ENCODE peak calls at places on chromosomes 1 and 21, in eight cellular contexts. W, H, A, J, V, F, G and Q are unnamed samples.

GRCh38 chr1:23951646-23952095 is 8.0 kb upstream of the PNRC2 start:
- DNase-seq in W (peak; percentile 65), H (no peak), A (no peak), J (no peak), V (no peak), F (no peak), G (peak; percentile 85), Q (no peak)

GRCh38 chr1:55081188-55081904 is 42.0 kb downstream of the PCSK9 start:
- DNase-seq in W (peak; percentile 76), H (no peak), A (peak; percentile 44), J (no peak), V (no peak), F (no peak), G (peak; percentile 83), Q (no peak)

GRCh38 chr1:179178965-179179364 is 50.5 kb downstream of the ABL2 start:
- DNase-seq in W (peak; percentile 73), H (no peak), A (no peak), J (no peak), V (no peak), F (no peak), G (peak; percentile 66), Q (no peak)

GRCh38 chr1:31497601-31498000 is 78.7 kb upstream of the TINAGL1 start:
- DNase-seq in W (no peak), H (no peak), A (no peak), J (no peak), V (no peak), F (no peak), G (peak; percentile 77), Q (no peak)

GRCh38 chr1:243510928-243511327 is 255.1 kb downstream of the SDCCAG8 start:
- DNase-seq in W (no peak), H (no peak), A (no peak), J (no peak), V (no peak), F (no peak), G (no peak), Q (no peak)

GRCh38 chr1:204169871-204170270 is 3.7 kb upstream of the REN start:
- DNase-seq in W (no peak), H (no peak), A (no peak), J (no peak), V (no peak), F (no peak), G (no peak), Q (no peak)

GRCh38 chr1:81867235-81867634 is 66.5 kb downstream of the ADGRL2 start:
- DNase-seq in W (no peak), H (no peak), A (no peak), J (no peak), V (no peak), F (no peak), G (peak; percentile 6), Q (no peak)

GRCh38 chr1:28745653-28746173 is 9.0 kb downstream of the YTHDF2 start:
- DNase-seq in W (no peak), H (no peak), A (no peak), J (no peak), V (no peak), F (no peak), G (no peak), Q (no peak)

GRCh38 chr1:111204211-111204883 is 3.9 kb upstream of the DENND2D start:
- DNase-seq in W (peak; percentile 20), H (no peak), A (no peak), J (peak; percentile 78), V (peak; percentile 89), F (peak; percentile 95), G (no peak), Q (no peak)

GRCh38 chr1:119288751-119289150 is 79.8 kb upstream of the HAO2 start:
- DNase-seq in W (no peak), H (no peak), A (no peak), J (no peak), V (no peak), F (no peak), G (no peak), Q (no peak)

GRCh38 chr1:152347116-152347728 is 12.6 kb downstream of the FLG2 start:
- DNase-seq in W (peak; percentile 45), H (no peak), A (peak; percentile 84), J (no peak), V (no peak), F (peak; percentile 62), G (peak; percentile 67), Q (no peak)

GRCh38 chr1:8463144-8463927 is 145.4 kb downstream of the SLC45A1 start:
- DNase-seq in W (no peak), H (no peak), A (no peak), J (no peak), V (no peak), F (no peak), G (peak; percentile 88), Q (no peak)

GRCh38 chr1:154765970-154766369 is 104.1 kb downstream of the KCNN3 start:
- DNase-seq in W (peak; percentile 58), H (no peak), A (no peak), J (peak; percentile 10), V (no peak), F (no peak), G (peak; percentile 49), Q (no peak)

GRCh38 chr1:231139659-231140650 is 21.9 kb upstream of the TRIM67 start:
- DNase-seq in W (peak; percentile 91), H (no peak), A (no peak), J (no peak), V (no peak), F (no peak), G (peak; percentile 99), Q (no peak)

GRCh38 chr1:15427280-15427666 is 11.0 kb upstream of the CTRC start:
- DNase-seq in W (no peak), H (no peak), A (no peak), J (no peak), V (no peak), F (no peak), G (no peak), Q (no peak)

GRCh38 chr1:25565188-25565591 is 21.8 kb downstream of the LDLRAP1 start:
- DNase-seq in W (no peak), H (no peak), A (no peak), J (no peak), V (no peak), F (no peak), G (no peak), Q (no peak)

GRCh38 chr1:94596260-94596659 is 54.7 kb upstream of the F3 start:
- DNase-seq in W (no peak), H (no peak), A (no peak), J (no peak), V (no peak), F (no peak), G (no peak), Q (no peak)

GRCh38 chr21:42390193-42390592 is 5.7 kb downstream of the TMPRSS3 start:
- DNase-seq in W (no peak), H (no peak), A (no peak), J (no peak), V (no peak), F (no peak), G (no peak), Q (no peak)

GRCh38 chr1:24996983-24997893 is 67.2 kb upstream of the RUNX3 start:
- DNase-seq in W (no peak), H (no peak), A (no peak), J (peak; percentile 38), V (no peak), F (peak; percentile 80), G (no peak), Q (no peak)

GRCh38 chr1:24252185-24252584 is 65.1 kb upstream of the IFNLR1 start:
- DNase-seq in W (no peak), H (no peak), A (no peak), J (no peak), V (no peak), F (no peak), G (no peak), Q (no peak)

GRCh38 chr1:219535021-219535420 is 77.9 kb downstream of the ZC3H11B start:
- DNase-seq in W (peak; percentile 44), H (no peak), A (no peak), J (no peak), V (no peak), F (no peak), G (no peak), Q (no peak)

GRCh38 chr21:34221331-34222030 is 142.3 kb upstream of the KCNE2 start:
- DNase-seq in W (no peak), H (no peak), A (no peak), J (no peak), V (no peak), F (no peak), G (no peak), Q (no peak)

GRCh38 chr1:47903723-47904122 is 93.5 kb downstream of the TRABD2B start:
- DNase-seq in W (no peak), H (no peak), A (no peak), J (no peak), V (no peak), F (peak; percentile 59), G (no peak), Q (no peak)

GRCh38 chr1:54300395-54300794 is 100.4 kb downstream of the MRPL37 start:
- DNase-seq in W (no peak), H (no peak), A (no peak), J (no peak), V (no peak), F (no peak), G (no peak), Q (no peak)

GRCh38 chr1:7005762-7006161 is 220.5 kb downstream of the CAMTA1 start:
- DNase-seq in W (no peak), H (no peak), A (no peak), J (no peak), V (no peak), F (no peak), G (no peak), Q (no peak)

GRCh38 chr1:2174348-2175054 is 20.1 kb downstream of the FAAP20 start:
- DNase-seq in W (peak; percentile 9), H (peak; percentile 87), A (no peak), J (peak; percentile 75), V (no peak), F (peak; percentile 68), G (peak; percentile 67), Q (no peak)

GRCh38 chr1:148166558-148167492 is 14.7 kb upstream of the NBPF11 start:
- DNase-seq in W (no peak), H (no peak), A (no peak), J (no peak), V (no peak), F (no peak), G (no peak), Q (no peak)

GRCh38 chr21:38380391-38381137 is 117.7 kb downstream of the ERG start:
- DNase-seq in W (peak; percentile 9), H (no peak), A (no peak), J (no peak), V (no peak), F (no peak), G (peak; percentile 50), Q (no peak)

GRCh38 chr1:21672478-21673276 is 3.5 kb upstream of the RAP1GAP start:
- DNase-seq in W (peak; percentile 14), H (no peak), A (no peak), J (no peak), V (no peak), F (peak; percentile 40), G (no peak), Q (no peak)

GRCh38 chr1:153150846-153151245 is at the start of gene SPRR2G:
- DNase-seq in W (no peak), H (no peak), A (no peak), J (no peak), V (no peak), F (no peak), G (no peak), Q (no peak)